ENCODE peak calls at places on chromosomes 16 and 17, in six cellular contexts. C is A549, S is upper lobe of left lung, G is transverse colon, D is prostate gland, K is vagina. V is an unnamed sample.

GRCh38 chr16:16988963-16989362 is 481.8 kb downstream of the XYLT1 start:
- DNase-seq in C (no peak), S (no peak), G (no peak), D (no peak), K (no peak), V (no peak)

GRCh38 chr17:32806646-32807045 is 70.3 kb downstream of the MYO1D start:
- DNase-seq in C (peak), S (no peak), G (no peak), D (no peak), K (no peak), V (no peak)

GRCh38 chr17:76654408-76654807 is 10.9 kb upstream of the ST6GALNAC1 start:
- DNase-seq in C (no peak), S (no peak), G (no peak), D (no peak), K (no peak), V (no peak)

GRCh38 chr16:6374816-6375215 is 957.8 kb upstream of the RBFOX1 start:
- DNase-seq in C (no peak), S (no peak), G (no peak), D (no peak), K (no peak), V (no peak)

GRCh38 chr17:46783031-46783593 is 35.4 kb downstream of the WNT3 start:
- DNase-seq in C (no peak), S (no peak), G (peak), D (no peak), K (no peak), V (peak)

GRCh38 chr16:47008174-47008573 is 34.7 kb upstream of the DNAJA2 start:
- DNase-seq in C (no peak), S (no peak), G (no peak), D (no peak), K (no peak), V (no peak)

GRCh38 chr16:75483222-75483621 is 12.0 kb downstream of the CHST6 start:
- DNase-seq in C (no peak), S (no peak), G (no peak), D (peak), K (no peak), V (no peak)

GRCh38 chr16:49672753-49673152 is 183.2 kb downstream of the ZNF423 start:
- DNase-seq in C (no peak), S (no peak), G (no peak), D (no peak), K (no peak), V (no peak)

GRCh38 chr16:86303787-86304685 is 206.3 kb upstream of the FOXF1 start:
- DNase-seq in C (no peak), S (peak), G (peak), D (no peak), K (no peak), V (no peak)

GRCh38 chr17:14442798-14443553 is 142.1 kb downstream of the HS3ST3B1 start:
- DNase-seq in C (no peak), S (no peak), G (no peak), D (no peak), K (no peak), V (no peak)

GRCh38 chr17:46915596-46915995 is 7.4 kb upstream of the GOSR2 start:
- DNase-seq in C (no peak), S (no peak), G (no peak), D (no peak), K (no peak), V (no peak)

GRCh38 chr16:69709456-69710084 is 16.8 kb downstream of the NQO1 start:
- DNase-seq in C (peak), S (no peak), G (no peak), D (peak), K (no peak), V (no peak)

GRCh38 chr17:37608369-37609169 is 649 bp downstream of the SYNRG start:
- DNase-seq in C (peak), S (no peak), G (no peak), D (peak), K (peak), V (no peak)

GRCh38 chr16:49653577-49653976 is 202.3 kb downstream of the ZNF423 start:
- DNase-seq in C (no peak), S (no peak), G (no peak), D (no peak), K (no peak), V (no peak)

GRCh38 chr17:2828396-2829038 is 32.3 kb downstream of the RAP1GAP2 start:
- DNase-seq in C (peak), S (peak), G (peak), D (no peak), K (no peak), V (peak)

GRCh38 chr16:24626251-24626650 is 86.9 kb downstream of the RBBP6 start:
- DNase-seq in C (no peak), S (no peak), G (no peak), D (no peak), K (no peak), V (no peak)

GRCh38 chr17:31741371-31741770 is 117.7 kb downstream of the COPRS start:
- DNase-seq in C (no peak), S (no peak), G (no peak), D (no peak), K (no peak), V (no peak)

GRCh38 chr17:36602030-36602737 is 801 bp downstream of the MRM1 start:
- DNase-seq in C (peak), S (no peak), G (peak), D (no peak), K (no peak), V (peak)

GRCh38 chr16:66357523-66357928 is 9.0 kb upstream of the CDH5 start:
- DNase-seq in C (peak), S (no peak), G (peak), D (peak), K (no peak), V (no peak)

GRCh38 chr16:3106205-3106928 is 6.0 kb upstream of the ZNF205 start:
- DNase-seq in C (peak), S (peak), G (peak), D (peak), K (peak), V (peak)

GRCh38 chr16:50696575-50697420 is 3.4 kb downstream of the NOD2 start:
- DNase-seq in C (peak), S (no peak), G (peak), D (peak), K (no peak), V (peak)

GRCh38 chr17:75181608-75182318 is 996 bp downstream of the SUMO2 start:
- DNase-seq in C (no peak), S (no peak), G (peak), D (peak), K (peak), V (peak)

GRCh38 chr17:81908793-81909192 is 2.4 kb downstream of the PCYT2 start:
- DNase-seq in C (no peak), S (no peak), G (no peak), D (no peak), K (no peak), V (no peak)

GRCh38 chr17:4950757-4951204 is at the start of gene ENO3:
- DNase-seq in C (no peak), S (no peak), G (peak), D (no peak), K (no peak), V (peak)

GRCh38 chr17:19940722-19941464 is 36.7 kb downstream of the AKAP10 start:
- DNase-seq in C (peak), S (no peak), G (no peak), D (peak), K (no peak), V (no peak)

DNA sequence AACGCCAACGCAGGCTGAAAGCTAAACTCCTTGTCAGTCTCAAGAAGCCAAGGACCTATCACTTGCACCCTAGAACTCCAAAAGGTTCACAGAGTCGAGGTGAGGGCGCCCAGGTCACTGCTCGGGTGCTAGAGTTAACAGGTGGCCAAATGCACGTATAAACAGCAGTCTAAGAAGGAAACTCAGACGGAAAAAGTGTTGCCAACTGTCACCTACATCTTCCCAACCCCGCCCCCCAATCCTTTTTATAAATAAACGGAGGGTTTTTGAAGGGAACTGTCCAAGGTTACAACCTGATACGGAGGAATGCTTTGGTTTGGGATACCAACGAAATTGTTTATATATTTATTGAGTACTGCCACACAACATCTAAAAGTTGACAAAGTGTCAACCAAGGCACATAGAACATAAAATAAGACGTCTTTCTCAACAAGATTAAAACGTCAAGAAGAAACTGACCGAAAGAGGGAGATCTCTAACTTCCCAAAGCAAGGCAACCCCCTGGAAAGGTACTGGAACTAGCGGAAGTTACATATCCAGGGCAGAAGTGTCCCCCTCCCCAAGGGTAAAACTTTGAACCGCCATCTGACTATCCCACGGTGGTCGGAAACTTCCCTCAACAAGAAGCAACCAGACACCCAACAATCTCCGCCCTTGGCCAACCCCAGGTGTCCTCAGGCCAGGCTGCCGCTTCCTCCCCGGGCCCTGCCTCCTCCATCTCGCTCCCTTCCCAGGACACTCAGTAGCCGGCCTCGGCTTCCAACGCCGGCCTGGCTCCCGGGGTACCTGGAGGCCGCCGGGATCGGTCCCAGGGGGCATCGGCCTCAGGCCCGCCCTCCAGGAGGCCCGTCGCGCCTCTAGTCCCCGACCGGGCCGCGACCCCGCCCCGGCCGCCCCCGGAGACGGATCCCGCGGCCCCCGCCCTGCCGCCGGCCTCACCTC is 982 bp downstream of the SPAG9 start:
- DNase-seq in C (peak), S (peak), G (peak), D (peak), K (peak), V (peak)
- TF ChIP-seq CTCF in C (peak), S (no peak), G (peak), D (no peak), K (no peak), V (peak)

DNA sequence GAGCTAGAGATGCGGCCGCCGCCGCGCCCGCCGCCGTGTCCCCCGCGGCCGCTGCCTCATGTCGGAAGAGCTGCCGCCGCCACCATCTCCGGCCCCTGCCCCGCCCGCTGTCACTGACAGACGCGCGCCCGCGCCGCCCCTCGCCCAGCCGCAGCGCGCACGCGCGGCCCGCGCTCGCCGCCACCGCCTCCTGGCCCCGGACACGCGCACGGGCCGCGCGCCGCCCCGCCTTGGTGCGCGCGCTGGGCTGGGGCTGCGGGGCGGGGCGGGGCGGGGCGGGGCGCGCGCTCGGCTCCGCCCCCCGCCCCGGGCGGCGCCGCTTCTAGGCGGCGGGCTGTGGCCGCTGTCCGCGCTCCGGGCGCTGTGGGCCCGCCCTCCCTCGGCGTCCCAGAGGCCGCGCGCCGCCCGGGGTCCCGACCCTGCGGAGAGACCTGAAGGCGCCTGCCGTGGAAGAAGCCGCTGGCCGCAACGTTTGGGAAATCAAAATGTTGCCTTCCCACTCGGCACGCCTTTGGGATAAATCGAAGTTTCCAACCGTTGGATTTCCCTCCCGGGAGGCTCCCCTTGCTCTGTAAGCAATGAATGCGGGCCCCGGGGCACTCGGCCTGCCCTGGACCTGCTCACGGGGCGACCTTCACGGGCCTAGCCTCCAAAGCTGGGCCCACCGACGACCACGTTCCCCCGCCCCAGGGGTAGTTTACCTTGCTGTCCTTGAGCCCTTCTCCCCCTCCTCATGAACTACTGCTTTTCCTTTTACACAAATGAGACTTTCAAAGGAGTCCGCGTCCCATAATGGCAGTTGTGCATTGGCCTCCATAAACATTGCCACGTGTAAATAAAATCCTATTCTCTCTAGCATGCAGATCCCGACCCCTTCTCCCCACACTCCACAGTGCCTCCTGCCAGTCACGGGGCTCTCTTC is at the start of gene ADCY9:
- DNase-seq in C (peak), S (peak), G (peak), D (peak), K (no peak), V (peak)
- TF ChIP-seq POLR2A in C (peak), S (no peak), G (peak), D (peak), K (no peak), V (peak)

GRCh38 chr17:28849281-28849680 is 5.5 kb upstream of the ERAL1 start:
- DNase-seq in C (peak), S (no peak), G (no peak), D (no peak), K (no peak), V (no peak)
- TF ChIP-seq CTCF in C (no peak), S (no peak), G (no peak), D (no peak), K (no peak), V (no peak)

GRCh38 chr17:73349138-73349537 is 37.3 kb upstream of the CDC42EP4 start:
- DNase-seq in C (no peak), S (no peak), G (no peak), D (no peak), K (no peak), V (no peak)
- TF ChIP-seq POLR2A in C (no peak), S (no peak), G (no peak), D (no peak), K (no peak), V (no peak)

GRCh38 chr16:89422905-89423630 is 67.3 kb downstream of the ANKRD11 start:
- DNase-seq in C (no peak), S (no peak), G (no peak), D (no peak), K (no peak), V (no peak)
- TF ChIP-seq CTCF in C (no peak), S (no peak), G (no peak), D (no peak), K (no peak), V (no peak)

DNA sequence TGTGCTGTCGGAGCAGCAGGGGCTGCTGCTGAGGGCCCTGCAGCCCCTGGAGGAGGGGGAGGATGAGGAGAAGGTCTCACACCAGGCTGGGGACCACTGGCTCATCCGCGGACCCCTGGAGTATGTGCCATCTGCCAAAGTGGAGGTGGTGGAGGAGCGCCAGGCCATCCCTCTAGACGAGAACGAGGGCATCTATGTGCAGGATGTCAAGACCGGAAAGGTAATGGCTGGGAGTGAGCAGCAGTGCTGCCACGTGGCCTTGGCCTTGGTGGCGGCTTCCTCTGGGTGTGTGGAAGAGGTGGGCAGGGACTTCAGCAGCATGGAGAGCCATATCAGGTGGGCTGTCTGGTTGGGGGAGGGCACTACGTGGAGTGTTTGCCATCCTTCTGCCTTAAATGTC is 20.0 kb downstream of the MVP start:
- DNase-seq in C (no peak), S (no peak), G (no peak), D (no peak), K (no peak), V (no peak)
- TF ChIP-seq POLR2A in C (no peak), S (no peak), G (no peak), D (no peak), K (no peak), V (no peak)

GRCh38 chr16:77784441-77785356 is 3.7 kb upstream of the VAT1L start:
- DNase-seq in C (no peak), S (peak), G (no peak), D (no peak), K (no peak), V (no peak)
- TF ChIP-seq CTCF in C (no peak), S (no peak), G (peak), D (no peak), K (no peak), V (peak)

GRCh38 chr16:81491522-81492188 is 47.0 kb downstream of the CMIP start:
- DNase-seq in C (no peak), S (no peak), G (no peak), D (no peak), K (no peak), V (peak)
- TF ChIP-seq POLR2A in C (no peak), S (no peak), G (no peak), D (no peak), K (no peak), V (no peak)

GRCh38 chr16:73219176-73219575 is 171.2 kb upstream of the ZFHX3 start:
- DNase-seq in C (no peak), S (no peak), G (no peak), D (no peak), K (no peak), V (no peak)
- TF ChIP-seq CTCF in C (no peak), S (no peak), G (no peak), D (no peak), K (no peak), V (no peak)

DNA sequence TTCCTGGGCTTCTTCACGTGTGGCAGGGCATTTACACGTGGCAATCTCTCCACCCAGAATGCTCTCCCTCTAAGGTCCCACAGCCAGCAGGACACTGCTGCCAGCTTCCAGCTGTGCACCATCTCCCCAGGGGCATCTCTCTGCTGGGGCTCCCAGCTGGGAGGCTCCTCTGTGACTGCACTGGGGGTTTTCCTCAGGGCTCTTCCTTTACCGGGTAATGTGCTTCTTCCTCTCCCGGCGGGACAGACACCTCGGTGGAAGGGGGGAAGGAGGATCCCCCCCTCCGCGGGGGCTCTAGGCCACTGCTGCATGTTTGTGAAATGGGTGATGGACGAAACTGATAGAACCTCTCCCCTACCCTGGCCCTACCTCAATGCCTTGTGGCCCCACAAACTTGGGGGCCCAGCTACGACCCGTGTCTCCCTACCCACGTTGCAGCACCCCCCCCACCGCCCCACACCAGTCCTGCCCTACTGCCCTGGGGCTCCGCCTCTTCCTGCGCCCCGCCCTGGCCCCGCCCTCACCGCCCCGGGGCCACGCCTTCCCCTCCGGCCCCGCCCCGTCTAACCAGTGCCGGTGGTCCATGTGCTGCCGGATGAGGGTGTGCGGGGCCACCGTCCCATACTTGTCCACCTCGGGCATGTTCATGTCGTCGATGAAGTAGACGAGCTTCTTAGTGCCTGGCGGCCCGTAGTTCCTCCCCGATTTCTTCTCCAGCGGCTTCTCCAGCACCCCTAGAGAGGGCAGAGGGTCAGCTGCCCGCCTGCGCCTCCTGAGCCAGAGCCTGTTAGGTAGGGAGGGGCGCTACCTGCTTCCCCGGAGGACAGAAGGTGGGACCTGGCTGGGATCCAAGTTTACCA is 92.7 kb downstream of the DNAH17 start:
- DNase-seq in C (peak), S (peak), G (peak), D (no peak), K (no peak), V (no peak)
- TF ChIP-seq POLR2A in C (peak), S (no peak), G (no peak), D (no peak), K (no peak), V (no peak)